ENCODE peak calls at places on chromosomes 6 and 20, in four cellular contexts. F is BJ, A is B cell, T is neural crest cell. J is an unnamed sample.
A peak's percentile ranks its signal among the peaks of the same experiment; 100 is the strongest.

GRCh38 chr20:23138682-23139081 is 52.6 kb upstream of the CD93 start:
- DNase-seq in F (no peak), A (no peak), T (no peak), J (no peak)

GRCh38 chr6:122028933-122029332 is 370.5 kb upstream of the HSF2 start:
- DNase-seq in F (no peak), A (no peak), T (no peak), J (no peak)

GRCh38 chr6:52544325-52545022 is 32.4 kb downstream of the TRAM2 start:
- DNase-seq in F (no peak), A (no peak), T (no peak), J (no peak)

GRCh38 chr6:143078468-143079324 is 18.0 kb downstream of the AIG1 start:
- DNase-seq in F (no peak), A (no peak), T (no peak), J (no peak)

GRCh38 chr20:19735446-19735845 is 22.6 kb upstream of the RIN2 start:
- DNase-seq in F (no peak), A (no peak), T (no peak), J (no peak)

GRCh38 chr6:137776786-137777185 is 90.3 kb upstream of the TNFAIP3 start:
- DNase-seq in F (no peak), A (no peak), T (no peak), J (no peak)

GRCh38 chr6:150138638-150139037 is 4.2 kb upstream of the PPP1R14C start:
- DNase-seq in F (no peak), A (no peak), T (no peak), J (no peak)

GRCh38 chr6:137136065-137136464 is 37.4 kb downstream of the IL22RA2 start:
- DNase-seq in F (no peak), A (no peak), T (no peak), J (no peak)

GRCh38 chr6:41846666-41847237 is 48.4 kb downstream of the USP49 start:
- DNase-seq in F (peak; percentile 75), A (peak; percentile 41), T (peak; percentile 58), J (peak; percentile 70)

GRCh38 chr20:49658508-49658907 is 55.2 kb downstream of the B4GALT5 start:
- DNase-seq in F (no peak), A (no peak), T (no peak), J (no peak)

GRCh38 chr6:170489836-170490235 is 63.3 kb downstream of the PSMB1 start:
- DNase-seq in F (no peak), A (no peak), T (no peak), J (no peak)

GRCh38 chr6:70982747-70983146 is 25.9 kb upstream of the B3GAT2 start:
- DNase-seq in F (no peak), A (no peak), T (no peak), J (no peak)

GRCh38 chr20:13412806-13413445 is 191.9 kb downstream of the ISM1 start:
- DNase-seq in F (no peak), A (no peak), T (no peak), J (no peak)

GRCh38 chr6:118859517-118860064 is 34.4 kb upstream of the ASF1A start:
- DNase-seq in F (no peak), A (no peak), T (no peak), J (no peak)

GRCh38 chr20:11379257-11380011 is 538.3 kb upstream of the BTBD3 start:
- DNase-seq in F (no peak), A (no peak), T (peak; percentile 30), J (no peak)

GRCh38 chr6:108556864-108557493 is 3.7 kb upstream of the FOXO3 start:
- DNase-seq in F (no peak), A (no peak), T (no peak), J (no peak)

GRCh38 chr20:5835870-5836269 is 85.7 kb downstream of the SHLD1 start:
- DNase-seq in F (peak; percentile 14), A (no peak), T (no peak), J (no peak)

GRCh38 chr6:96907498-96907897 is 9.8 kb upstream of the NDUFAF4 start:
- DNase-seq in F (no peak), A (no peak), T (no peak), J (peak; percentile 13)

GRCh38 chr20:48739395-48740268 is 88.2 kb downstream of the PREX1 start:
- DNase-seq in F (no peak), A (no peak), T (no peak), J (no peak)

GRCh38 chr6:87274660-87275273 is 47.6 kb upstream of the SMIM8 start:
- DNase-seq in F (peak; percentile 31), A (no peak), T (no peak), J (no peak)

GRCh38 chr6:162032620-162033019 is 694.9 kb downstream of the PRKN start:
- DNase-seq in F (no peak), A (no peak), T (no peak), J (no peak)

GRCh38 chr6:53067307-53067706 is 2.1 kb downstream of the FBXO9 start:
- DNase-seq in F (no peak), A (no peak), T (no peak), J (no peak)

GRCh38 chr6:122459240-122459639 is 12.4 kb downstream of the SERINC1 start:
- DNase-seq in F (no peak), A (no peak), T (no peak), J (no peak)

GRCh38 chr20:3092611-3093379 is 8.3 kb upstream of the AVP start:
- DNase-seq in F (no peak), A (peak; percentile 80), T (no peak), J (no peak)

GRCh38 chr20:10971096-10971495 is 297.3 kb upstream of the JAG1 start:
- DNase-seq in F (no peak), A (no peak), T (no peak), J (no peak)

GRCh38 chr6:36347635-36348034 is 10.9 kb upstream of the BNIP5 start:
- DNase-seq in F (no peak), A (no peak), T (no peak), J (no peak)

GRCh38 chr6:81996414-81996813 is 243.9 kb upstream of the TENT5A start:
- DNase-seq in F (no peak), A (no peak), T (no peak), J (no peak)

GRCh38 chr6:170228581-170229310 is 62.1 kb downstream of the DLL1 start:
- DNase-seq in F (no peak), A (no peak), T (no peak), J (no peak)

GRCh38 chr6:138088307-138088744 is 18.9 kb downstream of the PERP start:
- DNase-seq in F (peak; percentile 86), A (no peak), T (no peak), J (no peak)

GRCh38 chr6:83431545-83432165 is 804 bp upstream of the ME1 start:
- DNase-seq in F (no peak), A (no peak), T (no peak), J (no peak)

GRCh38 chr6:76612818-76613452 is 540.5 kb upstream of the IMPG1 start:
- DNase-seq in F (no peak), A (no peak), T (no peak), J (no peak)

GRCh38 chr6:39102024-39102820 is 12.8 kb downstream of the SAYSD1 start:
- DNase-seq in F (no peak), A (no peak), T (peak; percentile 36), J (peak; percentile 50)
- TF ChIP-seq CTCF in F (peak; percentile 43), A (peak; percentile 37), T (peak; percentile 70), J (peak; percentile 27)

DNA sequence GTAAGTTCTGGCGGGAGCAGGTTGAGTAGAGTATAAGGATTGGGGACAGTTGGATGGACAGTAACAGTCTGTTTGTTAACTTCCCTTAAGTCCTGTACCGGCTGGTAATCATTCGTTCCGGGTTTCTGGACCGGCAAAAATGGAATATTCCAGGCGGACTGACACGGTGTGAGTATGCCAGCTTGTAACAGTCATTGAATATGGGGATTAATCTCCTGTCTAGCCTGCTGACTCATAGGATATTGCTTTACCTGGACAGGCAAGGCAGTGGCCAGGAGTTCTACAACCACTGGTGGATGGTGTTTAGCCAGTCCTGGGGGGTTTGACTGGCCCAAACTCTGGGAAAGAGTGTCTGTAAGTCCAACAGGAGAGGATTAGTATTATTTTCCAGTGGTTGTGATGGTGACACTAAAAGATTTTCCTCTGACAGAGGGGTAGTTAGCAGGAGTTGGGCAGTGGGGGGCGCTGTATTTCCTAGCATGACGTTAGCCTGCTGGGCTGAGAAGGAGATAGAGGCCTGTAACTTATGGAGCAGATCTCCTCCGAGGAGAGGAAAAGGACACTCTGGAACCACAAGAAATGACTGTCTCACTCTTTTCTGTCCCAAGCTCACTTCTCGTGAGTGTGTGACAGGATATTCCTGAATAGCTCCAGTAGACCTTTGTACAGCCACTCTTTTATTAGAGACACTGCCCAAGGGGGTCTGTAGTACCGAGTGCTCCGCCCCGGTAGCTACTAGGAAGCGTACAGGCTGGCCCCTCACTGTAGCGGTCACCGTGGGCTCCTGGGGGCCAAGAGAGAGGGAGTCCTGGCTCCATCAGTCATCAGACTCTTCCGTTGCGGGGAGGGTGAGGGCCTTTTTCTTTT is 152.2 kb downstream of the TRIM27 start:
- DNase-seq in F (no peak), A (no peak), T (no peak), J (no peak)
- TF ChIP-seq CTCF in F (no peak), A (no peak), T (peak; percentile 20), J (no peak)

DNA sequence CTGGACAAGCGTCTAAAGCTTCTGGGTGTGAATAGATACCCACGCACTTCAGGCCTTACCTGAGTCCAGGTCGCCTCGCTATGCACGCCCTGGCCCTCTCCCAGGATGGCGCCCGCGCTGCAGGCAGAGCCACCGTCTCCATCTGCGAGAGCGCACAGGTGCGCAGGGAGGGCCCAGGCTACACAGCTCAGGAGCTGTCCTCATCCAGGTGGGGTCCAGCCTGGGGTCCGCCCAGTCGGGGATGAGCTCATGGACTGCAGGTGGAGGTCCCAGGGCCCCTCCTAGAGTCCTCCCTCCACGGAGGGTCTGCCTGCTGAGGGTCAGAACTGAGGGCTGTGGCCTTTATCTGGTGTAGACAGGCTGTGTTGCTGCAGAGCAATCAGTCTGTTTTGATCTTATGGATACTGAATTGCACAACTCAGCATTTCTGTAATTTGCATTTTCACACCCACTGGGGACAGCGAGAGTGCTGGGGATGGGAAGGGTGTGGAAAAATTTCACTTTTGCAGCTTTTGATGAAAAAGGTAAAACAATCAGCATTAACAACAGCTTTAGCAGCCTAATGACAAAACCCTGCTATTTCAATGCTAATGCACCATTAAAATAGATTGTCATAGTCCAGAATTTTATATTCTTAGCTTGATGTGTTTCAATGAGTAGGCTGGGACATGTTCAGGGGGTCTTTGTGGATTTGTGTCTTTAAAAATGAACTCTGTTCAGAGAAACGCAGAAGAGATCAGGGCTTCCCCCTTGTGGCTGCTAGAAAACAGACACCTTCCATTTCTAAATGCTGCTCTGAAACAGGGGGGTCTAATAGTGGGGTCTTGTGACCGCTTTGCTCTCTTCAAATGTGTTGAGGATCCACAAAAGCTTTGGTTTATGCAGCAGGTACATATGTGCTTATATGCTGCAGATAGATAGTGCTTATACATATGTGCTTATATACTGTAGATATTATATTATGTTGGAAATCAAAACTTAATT is 77.8 kb upstream of the PHACTR3 start:
- DNase-seq in F (no peak), A (no peak), T (no peak), J (no peak)
- TF ChIP-seq CTCF in F (peak; percentile 42), A (no peak), T (peak; percentile 58), J (no peak)

DNA sequence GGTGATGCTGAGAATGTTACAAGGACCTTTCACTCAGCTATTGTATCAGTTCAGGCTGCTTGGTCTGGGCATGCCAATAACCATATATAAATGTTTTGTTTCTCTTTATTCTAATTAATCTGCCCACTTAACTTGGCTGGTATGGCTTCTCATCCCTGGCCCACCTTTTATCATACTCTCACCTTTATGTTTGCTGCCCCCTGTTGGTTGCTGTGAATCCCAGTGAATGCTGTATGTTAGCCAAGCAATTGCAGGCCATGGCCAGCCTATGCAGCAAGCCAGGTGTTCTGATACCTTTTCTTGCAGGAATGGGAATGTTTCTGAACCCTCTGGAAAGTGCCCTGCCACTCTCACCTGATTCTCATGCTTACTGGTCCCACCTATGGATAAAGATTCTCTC is 54.6 kb downstream of the PCSK2 start:
- DNase-seq in F (no peak), A (no peak), T (peak; percentile 14), J (no peak)
- TF ChIP-seq CTCF in F (peak; percentile 45), A (no peak), T (peak; percentile 60), J (peak; percentile 42)

GRCh38 chr6:160103825-160104100 is 17.9 kb upstream of the SLC22A1 start:
- DNase-seq in F (no peak), A (no peak), T (no peak), J (no peak)
- TF ChIP-seq CTCF in F (no peak), A (no peak), T (no peak), J (no peak)